ENCODE peak calls at places on chromosomes 3 and 15, in four cellular contexts. L is A673, X is astrocyte, Y is endothelial cell of umbilical vein. W is an unnamed sample. For H3K9me3, the result is how much of the 10 kb centered on the place peaks cover.

GRCh38 chr3:73493543-73494314 is 131.0 kb downstream of the PDZRN3 start:
- DNase-seq in L (no peak), X (peak), Y (no peak), W (peak)

GRCh38 chr15:65639509-65639908 is 17.8 kb downstream of the SLC24A1 start:
- DNase-seq in X (no peak), Y (no peak), L (no peak), W (no peak)

GRCh38 chr3:127865941-127866340 is 43.6 kb upstream of the MGLL start:
- DNase-seq in Y (no peak), L (no peak), X (peak), W (peak)

GRCh38 chr15:67564590-67565345 is 22.3 kb downstream of the MAP2K5 start:
- DNase-seq in Y (no peak), X (peak), L (no peak), W (no peak)

GRCh38 chr15:68589783-68590710 is 11.3 kb downstream of the CORO2B start:
- DNase-seq in Y (no peak), L (no peak), X (no peak), W (no peak)

GRCh38 chr3:100891033-100891432 is 102.2 kb downstream of the ABI3BP start:
- DNase-seq in X (peak), L (peak), Y (peak), W (peak)

GRCh38 chr3:40645883-40646282 is 121.1 kb downstream of the ZNF621 start:
- DNase-seq in Y (no peak), X (no peak), L (no peak), W (no peak)

GRCh38 chr15:63488432-63488910 is 15.9 kb upstream of the USP3 start:
- DNase-seq in L (no peak), X (no peak), Y (no peak), W (no peak)

GRCh38 chr3:142586803-142587406 is 8.4 kb upstream of the ATR start:
- DNase-seq in Y (peak), L (peak), X (peak), W (peak)

GRCh38 chr3:54895613-54896012 is 32.2 kb downstream of the LRTM1 start:
- DNase-seq in Y (no peak), X (no peak), L (no peak), W (no peak)

GRCh38 chr15:92346063-92346462 is 47.6 kb upstream of the ST8SIA2 start:
- DNase-seq in L (no peak), X (no peak), Y (no peak), W (no peak)

GRCh38 chr3:175805825-175806224 is 946.7 kb downstream of the NAALADL2 start:
- DNase-seq in Y (no peak), X (peak), L (no peak), W (peak)
- TF ChIP-seq CTCF in Y (no peak), X (no peak), L (no peak), W (no peak)

GRCh38 chr3:111069974-111070751 is 1.5 kb upstream of the NECTIN3 start:
- DNase-seq in X (peak), L (no peak), Y (no peak), W (peak)

GRCh38 chr3:111073186-111073585 is 1.6 kb downstream of the NECTIN3 start:
- DNase-seq in L (no peak), X (peak), Y (peak), W (peak)

GRCh38 chr3:111070772-111071256 is 802 bp upstream of the NECTIN3 start:
- DNase-seq in Y (no peak), X (no peak), L (no peak), W (no peak)

GRCh38 chr3:111072016-111072891 is 638 bp downstream of the NECTIN3 start:
- DNase-seq in L (peak), X (peak), Y (peak), W (peak)

DNA sequence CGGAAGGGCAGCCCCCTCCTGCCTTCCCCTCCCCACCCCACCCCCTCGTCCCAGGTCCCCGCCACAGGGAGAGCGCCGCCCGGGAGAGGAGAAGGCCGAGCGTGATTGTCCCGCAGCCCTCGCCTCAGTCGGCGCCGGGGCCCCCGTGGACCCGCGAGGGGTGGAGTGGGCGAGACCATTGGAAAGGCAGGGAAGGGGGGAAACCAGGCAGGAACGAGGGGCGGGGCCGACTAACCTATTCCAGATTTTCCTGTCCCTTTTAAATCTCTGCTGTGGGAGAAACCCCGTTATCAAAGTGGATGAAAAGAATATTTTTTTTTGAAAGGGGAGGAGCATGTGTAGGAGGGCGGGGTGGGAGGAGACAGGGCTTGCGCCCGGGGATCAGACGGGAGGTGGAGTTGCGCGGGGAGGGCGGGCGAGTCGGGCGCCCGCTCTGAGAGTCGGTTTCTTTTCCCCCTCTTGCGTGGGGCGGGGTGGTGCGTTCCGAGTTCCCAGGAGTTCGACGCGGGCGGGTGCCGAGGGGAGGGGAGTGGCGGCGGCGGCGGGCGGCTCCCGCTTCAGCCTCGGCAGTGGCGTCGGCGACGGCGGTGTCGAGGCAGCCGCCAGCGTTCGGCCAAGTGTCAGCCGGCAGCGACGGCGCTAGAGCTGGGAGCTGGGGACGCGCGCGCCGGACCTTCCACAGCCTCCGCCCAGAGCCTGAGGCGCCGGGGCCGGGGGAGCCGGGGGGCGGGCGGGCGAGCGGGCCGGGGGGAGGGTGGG is at the start of gene NECTIN3:
- DNase-seq in X (peak), Y (peak), L (peak), W (peak)
- TF ChIP-seq EZH2 in X (no peak), Y (no peak), L (no peak), W (no peak)

GRCh38 chr15:25052191-25052999 is 97.6 kb downstream of the SNRPN start:
- DNase-seq in X (no peak), L (no peak), Y (no peak), W (no peak)

GRCh38 chr15:25055356-25056068 is 100.7 kb downstream of the SNRPN start:
- DNase-seq in X (no peak), L (no peak), Y (no peak), W (no peak)

GRCh38 chr15:25054943-25055342 is 100.2 kb downstream of the SNRPN start:
- DNase-seq in L (no peak), Y (no peak), X (no peak), W (no peak)

GRCh38 chr15:25053000-25053815 is 98.4 kb downstream of the SNRPN start:
- DNase-seq in Y (no peak), X (no peak), L (no peak), W (no peak)

GRCh38 chr15:25054329-25054728 is 99.5 kb downstream of the SNRPN start:
- DNase-seq in Y (no peak), X (no peak), L (no peak), W (no peak)
- H3K9me3 ChIP-seq in Y (half or more), X (half or more), L (half or more), W (under half)

DNA sequence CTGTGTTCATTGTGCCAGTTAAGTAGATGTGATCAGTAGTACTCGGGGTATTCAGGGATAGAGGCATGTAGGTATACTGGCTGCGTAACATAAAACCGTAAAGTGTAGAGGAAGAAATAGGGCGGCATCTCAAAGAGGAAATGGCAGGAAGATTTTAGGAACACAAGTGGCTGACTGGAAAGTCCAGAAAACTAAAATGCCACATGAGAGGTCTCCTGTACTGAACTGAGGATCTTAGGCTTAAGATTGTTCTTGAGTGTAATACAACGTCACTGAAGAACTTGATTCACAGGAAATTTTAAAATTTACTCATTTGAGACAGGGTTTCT is 2.3 kb upstream of the LMLN start:
- DNase-seq in X (no peak), Y (no peak), L (no peak), W (no peak)
- TF ChIP-seq CTCF in X (no peak), Y (no peak), L (no peak), W (no peak)

DNA sequence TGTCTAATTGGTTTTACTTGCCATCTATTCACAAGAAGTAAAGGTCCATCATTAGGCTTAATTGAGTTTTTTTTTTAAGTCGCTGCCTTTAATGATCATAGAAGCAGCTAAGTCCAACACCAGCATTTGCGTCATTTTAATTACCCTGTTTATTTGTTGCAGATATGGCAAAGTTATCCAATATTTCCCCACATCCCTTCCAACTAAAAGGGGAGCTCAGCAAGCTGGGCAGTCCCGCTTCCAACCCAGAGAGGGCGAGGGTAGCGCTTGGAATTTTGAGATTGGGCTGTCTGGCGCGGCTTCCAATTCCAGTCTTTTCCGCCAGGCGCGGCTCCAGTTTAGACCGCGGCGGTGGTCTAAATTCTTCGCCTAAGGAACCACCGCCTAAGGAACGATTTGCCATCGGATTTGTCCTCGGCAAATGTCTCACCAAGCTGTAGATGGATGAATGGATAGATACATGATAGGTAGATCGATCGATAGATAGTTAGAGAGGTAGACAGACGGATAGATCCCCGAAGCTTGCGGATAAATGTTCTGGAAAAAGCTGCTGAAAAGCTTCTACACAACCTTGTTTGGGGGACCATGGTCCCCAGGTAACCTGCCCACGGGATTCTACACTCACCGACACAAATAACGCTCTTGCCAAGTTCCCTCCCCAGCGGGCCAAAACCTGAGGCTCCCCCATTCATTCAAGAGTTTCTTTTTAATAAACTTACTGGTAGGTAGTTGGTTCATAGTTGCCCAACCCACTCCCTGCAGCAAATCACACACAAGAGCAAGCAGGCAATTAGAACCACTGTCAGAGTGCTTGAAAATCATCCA is 49.2 kb downstream of the ZIC4 start:
- DNase-seq in Y (no peak), L (no peak), X (no peak), W (no peak)
- TF ChIP-seq EZH2 in Y (peak), L (no peak), X (no peak), W (peak)

GRCh38 chr3:88090681-88091080 is 31.6 kb downstream of the ZNF654 start:
- DNase-seq in Y (no peak), X (no peak), L (no peak), W (no peak)

GRCh38 chr3:88093266-88093665 is 34.2 kb downstream of the ZNF654 start:
- DNase-seq in L (no peak), Y (no peak), X (no peak), W (no peak)

DNA sequence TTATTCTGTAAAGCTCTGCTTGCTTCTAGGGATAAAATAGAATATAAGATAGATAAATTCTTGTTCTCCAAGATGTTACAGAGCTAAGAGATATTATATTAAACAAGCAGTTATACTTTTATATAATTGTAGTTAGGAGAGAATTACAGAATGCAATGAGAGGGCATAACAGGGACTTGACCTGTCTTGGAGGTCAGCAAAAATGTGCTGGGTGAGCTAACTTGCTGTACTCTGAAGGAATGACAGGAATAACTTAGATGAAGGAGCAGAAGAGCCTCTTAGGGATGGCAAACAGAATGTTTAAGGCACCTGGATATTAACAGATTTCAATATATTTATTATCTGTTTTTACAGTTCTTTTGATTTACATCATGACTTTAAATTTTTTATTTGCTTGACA is 33.2 kb downstream of the ZNF654 start:
- DNase-seq in X (no peak), Y (no peak), L (no peak), W (no peak)
- H3K9me3 ChIP-seq in X (under half), Y (under half), L (under half), W (under half)

GRCh38 chr15:62142736-62143135 is 22.3 kb downstream of the C2CD4B start:
- DNase-seq in X (no peak), Y (no peak), L (no peak), W (no peak)
- TF ChIP-seq CTCF in X (no peak), Y (no peak), L (no peak), W (no peak)

W was measured in fibroblast of lung.